ENCODE peak calls at places on chromosomes 1 and 21, in four cellular contexts. R, I, Q and W are unnamed samples.

GRCh38 chr21:26597981-26598380 is 24.9 kb upstream of the CYYR1 start:
- DNase-seq in R (no peak), I (no peak), Q (no peak), W (no peak)

GRCh38 chr1:54275349-54275748 is 75.4 kb downstream of the MRPL37 start:
- DNase-seq in R (no peak), I (no peak), Q (no peak), W (no peak)

GRCh38 chr1:22714455-22714854 is 3.8 kb downstream of the EPHB2 start:
- DNase-seq in R (no peak), I (no peak), Q (no peak), W (no peak)

GRCh38 chr1:226082959-226083302 is 20.4 kb downstream of the H3-3A start:
- DNase-seq in R (peak), I (no peak), Q (no peak), W (peak)

GRCh38 chr1:3186526-3186921 is 117.5 kb downstream of the PRDM16 start:
- DNase-seq in R (no peak), I (no peak), Q (peak), W (no peak)

GRCh38 chr21:42307106-42307505 is 8.1 kb downstream of the TFF3 start:
- DNase-seq in R (no peak), I (no peak), Q (no peak), W (no peak)

GRCh38 chr1:214314178-214314843 is 33.4 kb downstream of the SMYD2 start:
- DNase-seq in R (no peak), I (no peak), Q (peak), W (no peak)

GRCh38 chr1:98044071-98044697 is 123.3 kb upstream of the DPYD start:
- DNase-seq in R (no peak), I (no peak), Q (no peak), W (no peak)

GRCh38 chr1:109457819-109458218 is 8.5 kb upstream of the SYPL2 start:
- DNase-seq in R (no peak), I (no peak), Q (no peak), W (no peak)

GRCh38 chr1:3521426-3521825 is 67.0 kb downstream of the ARHGEF16 start:
- DNase-seq in R (no peak), I (no peak), Q (no peak), W (no peak)

GRCh38 chr1:38677311-38677710 is 182.3 kb downstream of the RRAGC start:
- DNase-seq in R (no peak), I (no peak), Q (no peak), W (no peak)

GRCh38 chr1:155912056-155912536 is 947 bp upstream of the RIT1 start:
- DNase-seq in R (no peak), I (no peak), Q (no peak), W (no peak)

GRCh38 chr1:213983589-213984386 is 4.0 kb upstream of the PROX1 start:
- DNase-seq in R (no peak), I (no peak), Q (peak), W (peak)

GRCh38 chr21:25552856-25553255 is 54.4 kb downstream of the MRPL39 start:
- DNase-seq in R (no peak), I (no peak), Q (no peak), W (no peak)

GRCh38 chr1:204073837-204074273 is 940 bp downstream of the SOX13 start:
- DNase-seq in R (no peak), I (no peak), Q (peak), W (no peak)

GRCh38 chr1:239682945-239683344 is 296.6 kb downstream of the CHRM3 start:
- DNase-seq in R (no peak), I (no peak), Q (no peak), W (no peak)

GRCh38 chr1:19949016-19949415 is 25.6 kb upstream of the PLA2G2E start:
- DNase-seq in R (no peak), I (no peak), Q (no peak), W (no peak)

GRCh38 chr21:29506214-29506613 is 207.5 kb downstream of the BACH1 start:
- DNase-seq in R (no peak), I (no peak), Q (no peak), W (no peak)

GRCh38 chr1:234870582-234870981 is 258.1 kb downstream of the TOMM20 start:
- DNase-seq in R (no peak), I (no peak), Q (no peak), W (no peak)

GRCh38 chr1:176029155-176029554 is 177.9 kb downstream of the COP1 start:
- DNase-seq in R (no peak), I (no peak), Q (no peak), W (no peak)

GRCh38 chr1:222618880-222619321 is 1.0 kb downstream of the MIA3 start:
- DNase-seq in R (no peak), I (no peak), Q (peak), W (peak)

GRCh38 chr21:41061701-41062100 is 106.3 kb upstream of the BACE2 start:
- DNase-seq in R (no peak), I (no peak), Q (no peak), W (no peak)

GRCh38 chr1:24096737-24097103 is 15.2 kb downstream of the MYOM3 start:
- DNase-seq in R (no peak), I (no peak), Q (no peak), W (no peak)